ENCODE peak calls at places on chromosomes 12 and 14, in five cellular contexts. One of them, this sample, is unnamed. For H3K4me1, the result is how much of the 10 kb centered on the place peaks cover.

GRCh38 chr12:119334459-119335170 is at the start of gene CCDC60:
- DNase-seq in heart left ventricle: no peak
- DNase-seq in SK-N-SH: no peak
- DNase-seq in IMR-90: no peak
- DNase-seq in hepatocyte: peak
- DNase-seq in this sample: peak

GRCh38 chr14:88829188-88829587 is 4.7 kb downstream of the TTC8 start:
- DNase-seq in heart left ventricle: no peak
- DNase-seq in SK-N-SH: no peak
- DNase-seq in IMR-90: no peak
- DNase-seq in hepatocyte: no peak
- DNase-seq in this sample: no peak

GRCh38 chr12:88552672-88553079 is 27.6 kb downstream of the KITLG start:
- DNase-seq in heart left ventricle: no peak
- DNase-seq in SK-N-SH: no peak
- DNase-seq in IMR-90: peak
- DNase-seq in hepatocyte: no peak
- DNase-seq in this sample: no peak

GRCh38 chr14:53888535-53889386 is 67.9 kb downstream of the BMP4 start:
- DNase-seq in heart left ventricle: no peak
- DNase-seq in SK-N-SH: no peak
- DNase-seq in IMR-90: no peak
- DNase-seq in hepatocyte: peak
- DNase-seq in this sample: no peak

GRCh38 chr14:86015511-86015910 is 485.6 kb downstream of the FLRT2 start:
- DNase-seq in heart left ventricle: no peak
- DNase-seq in SK-N-SH: no peak
- DNase-seq in IMR-90: peak
- DNase-seq in hepatocyte: no peak
- DNase-seq in this sample: no peak

GRCh38 chr12:110741795-110742717 is 635 bp downstream of the PPP1CC start:
- DNase-seq in heart left ventricle: no peak
- DNase-seq in SK-N-SH: peak
- DNase-seq in IMR-90: peak
- DNase-seq in hepatocyte: peak
- DNase-seq in this sample: no peak

GRCh38 chr14:62373889-62374394 is 611.7 kb downstream of the SNAPC1 start:
- DNase-seq in heart left ventricle: no peak
- DNase-seq in SK-N-SH: no peak
- DNase-seq in IMR-90: peak
- DNase-seq in hepatocyte: peak
- DNase-seq in this sample: no peak

GRCh38 chr14:73739174-73739898 is 25.2 kb upstream of the PNMA1 start:
- DNase-seq in heart left ventricle: peak
- DNase-seq in SK-N-SH: no peak
- DNase-seq in IMR-90: no peak
- DNase-seq in hepatocyte: peak
- DNase-seq in this sample: no peak

GRCh38 chr12:15757553-15758255 is 31.5 kb downstream of the EPS8 start:
- DNase-seq in heart left ventricle: no peak
- DNase-seq in SK-N-SH: no peak
- DNase-seq in IMR-90: peak
- DNase-seq in hepatocyte: peak
- DNase-seq in this sample: peak

GRCh38 chr14:29176876-29177275 is 410.3 kb downstream of the FOXG1 start:
- DNase-seq in heart left ventricle: no peak
- DNase-seq in SK-N-SH: no peak
- DNase-seq in IMR-90: no peak
- DNase-seq in hepatocyte: no peak
- DNase-seq in this sample: no peak

GRCh38 chr14:97554597-97554996 is 757.4 kb downstream of the VRK1 start:
- DNase-seq in heart left ventricle: no peak
- DNase-seq in SK-N-SH: no peak
- DNase-seq in IMR-90: no peak
- DNase-seq in hepatocyte: no peak
- DNase-seq in this sample: peak

GRCh38 chr12:124618291-124618902 is 51.0 kb upstream of the NCOR2 start:
- DNase-seq in heart left ventricle: no peak
- DNase-seq in SK-N-SH: no peak
- DNase-seq in IMR-90: no peak
- DNase-seq in hepatocyte: no peak
- DNase-seq in this sample: no peak

GRCh38 chr12:6315704-6316597 is 5.5 kb downstream of the PLEKHG6 start:
- DNase-seq in heart left ventricle: no peak
- DNase-seq in SK-N-SH: no peak
- DNase-seq in IMR-90: no peak
- DNase-seq in hepatocyte: no peak
- DNase-seq in this sample: peak
- H3K4me1 ChIP-seq in heart left ventricle: under half
- H3K4me1 ChIP-seq in SK-N-SH: under half
- H3K4me1 ChIP-seq in IMR-90: under half
- H3K4me1 ChIP-seq in hepatocyte: under half
- H3K4me1 ChIP-seq in this sample: under half

DNA sequence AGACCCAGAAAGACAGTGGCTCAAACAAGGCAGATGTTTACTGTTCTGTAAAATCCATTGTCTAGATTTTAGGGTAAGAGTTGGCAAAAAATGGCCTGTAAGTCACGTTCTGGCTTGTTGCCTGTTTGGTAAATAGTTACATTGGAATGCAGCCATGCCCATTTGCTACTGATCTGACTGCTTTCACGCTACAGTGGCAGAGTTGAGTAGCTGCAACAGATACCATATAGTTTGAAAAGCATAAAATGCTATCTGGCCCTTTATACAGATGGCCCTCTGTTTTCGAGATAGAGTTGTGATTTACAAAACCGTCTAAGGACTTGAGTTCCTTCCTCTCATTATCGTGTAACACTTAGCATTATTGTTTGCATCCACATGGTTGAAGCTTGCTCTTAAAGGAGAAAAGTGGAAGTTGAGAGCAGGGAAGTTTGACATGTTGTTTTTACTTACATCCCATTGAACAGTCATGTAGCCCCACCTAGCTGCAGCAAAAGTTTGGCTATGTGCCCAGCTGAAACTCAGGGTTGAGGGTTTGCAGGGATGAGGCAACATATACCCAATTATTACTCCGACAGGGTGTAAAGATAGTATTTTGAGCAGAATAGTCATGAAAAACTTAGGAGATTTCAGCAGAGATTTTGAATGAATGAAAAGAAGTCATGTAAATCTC is 11.3 kb upstream of the SCFD1 start:
- DNase-seq in heart left ventricle: peak
- DNase-seq in SK-N-SH: peak
- DNase-seq in IMR-90: peak
- DNase-seq in hepatocyte: peak
- DNase-seq in this sample: no peak
- TF ChIP-seq CTCF in heart left ventricle: peak
- TF ChIP-seq CTCF in SK-N-SH: peak
- TF ChIP-seq CTCF in IMR-90: peak
- TF ChIP-seq CTCF in hepatocyte: peak
- TF ChIP-seq CTCF in this sample: peak

DNA sequence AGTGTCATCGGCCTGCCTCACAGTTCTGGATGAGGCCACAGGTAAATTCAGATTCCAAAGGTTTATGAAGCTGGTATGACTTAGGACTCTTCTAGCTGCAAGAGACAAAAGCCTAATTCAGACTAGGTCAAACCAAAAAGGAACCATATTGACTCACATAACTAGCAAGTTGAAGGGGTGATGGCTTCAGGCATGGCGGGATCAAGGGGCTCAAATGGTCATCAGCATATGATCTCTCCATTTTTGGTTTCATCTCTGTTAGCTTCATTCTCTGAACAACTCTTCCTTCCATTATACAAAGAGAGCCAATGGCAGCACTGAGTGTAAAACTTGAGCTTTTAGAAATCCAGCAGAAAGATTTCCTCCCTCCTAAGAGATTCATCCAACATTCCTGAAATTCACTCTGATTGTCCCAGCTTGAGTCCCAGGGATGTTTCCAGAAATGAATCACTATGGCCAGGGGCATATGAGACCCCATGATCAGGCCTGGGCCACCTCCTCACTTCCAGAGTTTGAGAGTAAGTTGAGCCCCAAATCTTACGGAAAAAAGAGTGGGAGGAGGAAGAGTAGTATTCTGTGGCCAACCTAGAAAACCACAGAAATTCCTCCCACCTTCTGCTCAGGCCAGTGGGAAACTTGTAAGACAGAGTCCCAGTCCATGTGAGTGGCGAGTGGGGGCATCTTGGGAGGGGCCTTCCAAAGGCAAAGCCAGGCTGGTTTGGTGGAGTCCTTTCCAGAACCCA is 2.0 kb upstream of the MAP1LC3B2 start:
- DNase-seq in heart left ventricle: no peak
- DNase-seq in SK-N-SH: no peak
- DNase-seq in IMR-90: peak
- DNase-seq in hepatocyte: no peak
- DNase-seq in this sample: no peak
- H3K4me1 ChIP-seq in heart left ventricle: under half
- H3K4me1 ChIP-seq in SK-N-SH: under half
- H3K4me1 ChIP-seq in IMR-90: under half
- H3K4me1 ChIP-seq in hepatocyte: under half
- H3K4me1 ChIP-seq in this sample: under half

GRCh38 chr12:95390192-95390591 is 83.8 kb upstream of the METAP2 start:
- DNase-seq in heart left ventricle: no peak
- DNase-seq in SK-N-SH: no peak
- DNase-seq in IMR-90: no peak
- DNase-seq in hepatocyte: no peak
- DNase-seq in this sample: peak
- TF ChIP-seq CTCF in heart left ventricle: no peak
- TF ChIP-seq CTCF in SK-N-SH: no peak
- TF ChIP-seq CTCF in IMR-90: no peak
- TF ChIP-seq CTCF in hepatocyte: no peak
- TF ChIP-seq CTCF in this sample: no peak

GRCh38 chr14:79093542-79093941 is 923.4 kb downstream of the NRXN3 start:
- DNase-seq in heart left ventricle: no peak
- DNase-seq in SK-N-SH: peak
- DNase-seq in IMR-90: no peak
- DNase-seq in hepatocyte: no peak
- DNase-seq in this sample: no peak

GRCh38 chr14:79084861-79085260 is 914.7 kb downstream of the NRXN3 start:
- DNase-seq in heart left ventricle: no peak
- DNase-seq in SK-N-SH: no peak
- DNase-seq in IMR-90: no peak
- DNase-seq in hepatocyte: no peak
- DNase-seq in this sample: no peak

GRCh38 chr14:79091381-79091963 is 921.3 kb downstream of the NRXN3 start:
- DNase-seq in heart left ventricle: no peak
- DNase-seq in SK-N-SH: no peak
- DNase-seq in IMR-90: no peak
- DNase-seq in hepatocyte: no peak
- DNase-seq in this sample: peak

DNA sequence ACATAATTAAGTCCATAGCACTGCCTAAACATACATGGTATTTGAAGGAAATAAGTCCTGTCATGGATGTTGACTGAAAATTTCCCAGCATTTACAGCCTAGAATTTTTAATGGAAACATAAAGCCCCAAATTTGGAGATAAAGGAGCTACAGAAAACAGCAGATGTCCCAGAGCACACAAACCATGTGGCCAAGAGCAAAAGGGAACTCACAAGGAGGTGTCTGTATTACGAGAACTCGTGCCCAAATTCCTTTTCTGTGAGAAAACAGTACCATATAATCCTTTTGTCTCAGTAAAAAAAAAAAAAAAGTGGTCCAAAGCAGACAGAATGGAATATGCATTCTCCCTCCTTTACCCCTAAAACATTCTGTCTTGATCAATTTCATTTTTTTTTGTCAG is 920.6 kb downstream of the NRXN3 start:
- DNase-seq in heart left ventricle: no peak
- DNase-seq in SK-N-SH: no peak
- DNase-seq in IMR-90: no peak
- DNase-seq in hepatocyte: no peak
- DNase-seq in this sample: no peak
- H3K4me1 ChIP-seq in heart left ventricle: under half
- H3K4me1 ChIP-seq in SK-N-SH: under half
- H3K4me1 ChIP-seq in IMR-90: under half
- H3K4me1 ChIP-seq in hepatocyte: under half
- H3K4me1 ChIP-seq in this sample: under half

GRCh38 chr12:40760821-40761220 is 68.6 kb downstream of the CNTN1 start:
- DNase-seq in heart left ventricle: no peak
- DNase-seq in SK-N-SH: no peak
- DNase-seq in IMR-90: no peak
- DNase-seq in hepatocyte: no peak
- DNase-seq in this sample: no peak

GRCh38 chr12:40762072-40762471 is 69.8 kb downstream of the CNTN1 start:
- DNase-seq in heart left ventricle: no peak
- DNase-seq in SK-N-SH: no peak
- DNase-seq in IMR-90: no peak
- DNase-seq in hepatocyte: no peak
- DNase-seq in this sample: no peak
- TF ChIP-seq CTCF in heart left ventricle: no peak
- TF ChIP-seq CTCF in SK-N-SH: no peak
- TF ChIP-seq CTCF in IMR-90: no peak
- TF ChIP-seq CTCF in hepatocyte: no peak
- TF ChIP-seq CTCF in this sample: peak

GRCh38 chr14:24123465-24124417 is 6.7 kb upstream of the FITM1 start:
- DNase-seq in heart left ventricle: no peak
- DNase-seq in SK-N-SH: no peak
- DNase-seq in IMR-90: no peak
- DNase-seq in hepatocyte: no peak
- DNase-seq in this sample: peak

GRCh38 chr14:24119691-24120090 is 4.9 kb upstream of the NRL start:
- DNase-seq in heart left ventricle: no peak
- DNase-seq in SK-N-SH: no peak
- DNase-seq in IMR-90: no peak
- DNase-seq in hepatocyte: no peak
- DNase-seq in this sample: no peak

GRCh38 chr14:24117179-24117578 is 2.4 kb upstream of the NRL start:
- DNase-seq in heart left ventricle: no peak
- DNase-seq in SK-N-SH: no peak
- DNase-seq in IMR-90: no peak
- DNase-seq in hepatocyte: no peak
- DNase-seq in this sample: no peak

GRCh38 chr14:24122971-24123370 is 7.5 kb upstream of the FITM1 start:
- DNase-seq in heart left ventricle: no peak
- DNase-seq in SK-N-SH: no peak
- DNase-seq in IMR-90: no peak
- DNase-seq in hepatocyte: no peak
- DNase-seq in this sample: no peak

GRCh38 chr14:24121210-24121609 is 6.5 kb upstream of the NRL start:
- DNase-seq in heart left ventricle: no peak
- DNase-seq in SK-N-SH: no peak
- DNase-seq in IMR-90: no peak
- DNase-seq in hepatocyte: no peak
- DNase-seq in this sample: no peak
- H3K4me1 ChIP-seq in heart left ventricle: under half
- H3K4me1 ChIP-seq in SK-N-SH: under half
- H3K4me1 ChIP-seq in IMR-90: under half
- H3K4me1 ChIP-seq in hepatocyte: under half
- H3K4me1 ChIP-seq in this sample: under half

DNA sequence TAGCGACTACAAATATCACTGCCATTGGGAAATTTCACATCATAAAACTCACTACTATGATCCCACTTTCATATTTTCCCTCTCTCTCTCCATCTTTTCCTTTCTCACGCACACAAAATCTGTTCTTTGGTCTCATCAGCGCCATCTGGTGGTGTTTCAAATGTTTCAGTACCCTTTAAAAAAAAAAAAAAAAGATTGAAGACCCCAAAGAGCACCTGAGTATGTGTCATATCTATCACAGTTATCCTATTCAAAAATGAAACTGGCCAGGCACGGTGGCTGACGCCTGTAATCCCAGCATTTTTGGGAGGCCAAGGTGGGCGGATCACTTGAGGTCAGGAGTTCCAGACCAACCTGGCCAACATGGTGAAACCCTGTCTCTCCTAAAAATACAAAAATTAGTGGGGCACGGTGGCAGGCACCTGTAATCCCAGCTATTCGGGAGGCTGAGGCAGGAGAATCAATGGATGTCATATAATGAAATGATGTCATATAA is 72.4 kb downstream of the TTC9 start:
- DNase-seq in heart left ventricle: no peak
- DNase-seq in SK-N-SH: peak
- DNase-seq in IMR-90: peak
- DNase-seq in hepatocyte: peak
- DNase-seq in this sample: peak
- TF ChIP-seq CTCF in heart left ventricle: peak
- TF ChIP-seq CTCF in SK-N-SH: peak
- TF ChIP-seq CTCF in IMR-90: peak
- TF ChIP-seq CTCF in hepatocyte: peak
- TF ChIP-seq CTCF in this sample: peak

This sample was measured in endodermal cell.